ENCODE peak calls at places on chromosome 2, in five cellular contexts. K, Y, W, X and C are unnamed samples.

GRCh38 chr2:14445670-14446069 is 186.8 kb upstream of the LRATD1 start:
- DNase-seq in X (no peak), W (no peak), K (no peak), Y (no peak), C (no peak)

GRCh38 chr2:27723372-27724144 is 48.0 kb upstream of the MRPL33 start:
- DNase-seq in X (no peak), Y (peak), K (peak), W (peak), C (peak)

GRCh38 chr2:72153026-72153791 is 5.5 kb upstream of the CYP26B1 start:
- DNase-seq in K (peak), X (no peak), Y (no peak), W (no peak), C (no peak)

GRCh38 chr2:109066917-109067828 is 61.8 kb upstream of the SH3RF3 start:
- DNase-seq in Y (no peak), K (no peak), W (no peak), X (no peak), C (no peak)

GRCh38 chr2:113858764-113859163 is 31.1 kb upstream of the ACTR3 start:
- DNase-seq in W (peak), X (no peak), Y (no peak), K (no peak), C (peak)

GRCh38 chr2:225419033-225419432 is 19.5 kb downstream of the NYAP2 start:
- DNase-seq in K (no peak), Y (no peak), W (no peak), X (no peak), C (no peak)

GRCh38 chr2:39409697-39410389 is 27.2 kb downstream of the MAP4K3 start:
- DNase-seq in X (no peak), Y (no peak), K (no peak), W (no peak), C (peak)

GRCh38 chr2:188870289-188870688 is 103.9 kb upstream of the COL3A1 start:
- DNase-seq in W (no peak), Y (no peak), X (no peak), K (no peak), C (peak)

GRCh38 chr2:233085839-233086150 is 25.7 kb downstream of the INPP5D start:
- DNase-seq in K (no peak), W (no peak), Y (no peak), X (no peak), C (no peak)

GRCh38 chr2:233085037-233085838 is 25.1 kb downstream of the INPP5D start:
- DNase-seq in X (no peak), Y (peak), K (no peak), W (no peak), C (no peak)

GRCh38 chr2:233083782-233084181 is 23.6 kb downstream of the INPP5D start:
- DNase-seq in X (no peak), Y (no peak), K (no peak), W (no peak), C (no peak)

GRCh38 chr2:233082934-233083755 is 23.0 kb downstream of the INPP5D start:
- DNase-seq in W (no peak), K (no peak), Y (no peak), X (no peak), C (no peak)

DNA sequence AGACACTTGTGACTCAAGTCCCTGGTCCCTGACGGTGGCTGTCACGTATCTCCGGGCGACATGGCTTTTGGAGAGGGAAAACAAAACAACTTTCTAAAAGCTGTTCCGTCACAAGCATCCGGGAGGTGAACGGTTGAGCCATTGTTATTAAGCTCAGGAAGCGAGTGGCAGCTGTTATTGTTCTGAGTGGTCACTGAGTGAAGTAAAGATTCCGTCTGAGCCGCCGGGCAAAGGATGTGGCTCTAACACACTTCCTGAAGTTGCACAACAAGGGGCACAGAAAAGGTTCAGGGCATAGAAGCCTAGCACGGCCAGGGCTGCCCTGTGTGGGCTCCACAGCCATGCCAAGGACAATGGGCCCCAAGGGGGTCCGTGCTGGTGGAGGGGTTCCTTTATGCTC is 24.3 kb downstream of the INPP5D start:
- DNase-seq in X (peak), K (no peak), W (no peak), Y (no peak), C (no peak)
- TF ChIP-seq MXI1 in X (no peak), K (no peak), W (no peak), Y (no peak), C (no peak)

GRCh38 chr2:203796278-203796677 is 71.3 kb upstream of the CTLA4 start:
- DNase-seq in W (no peak), K (no peak), X (no peak), Y (no peak), C (no peak)

GRCh38 chr2:203798296-203799157 is 69.0 kb upstream of the CTLA4 start:
- DNase-seq in X (no peak), Y (no peak), K (no peak), W (no peak), C (no peak)

GRCh38 chr2:203799905-203800304 is 67.7 kb upstream of the CTLA4 start:
- DNase-seq in W (no peak), K (no peak), X (peak), Y (no peak), C (no peak)

GRCh38 chr2:203800783-203801182 is 66.8 kb upstream of the CTLA4 start:
- DNase-seq in K (no peak), W (no peak), X (no peak), Y (no peak), C (no peak)

DNA sequence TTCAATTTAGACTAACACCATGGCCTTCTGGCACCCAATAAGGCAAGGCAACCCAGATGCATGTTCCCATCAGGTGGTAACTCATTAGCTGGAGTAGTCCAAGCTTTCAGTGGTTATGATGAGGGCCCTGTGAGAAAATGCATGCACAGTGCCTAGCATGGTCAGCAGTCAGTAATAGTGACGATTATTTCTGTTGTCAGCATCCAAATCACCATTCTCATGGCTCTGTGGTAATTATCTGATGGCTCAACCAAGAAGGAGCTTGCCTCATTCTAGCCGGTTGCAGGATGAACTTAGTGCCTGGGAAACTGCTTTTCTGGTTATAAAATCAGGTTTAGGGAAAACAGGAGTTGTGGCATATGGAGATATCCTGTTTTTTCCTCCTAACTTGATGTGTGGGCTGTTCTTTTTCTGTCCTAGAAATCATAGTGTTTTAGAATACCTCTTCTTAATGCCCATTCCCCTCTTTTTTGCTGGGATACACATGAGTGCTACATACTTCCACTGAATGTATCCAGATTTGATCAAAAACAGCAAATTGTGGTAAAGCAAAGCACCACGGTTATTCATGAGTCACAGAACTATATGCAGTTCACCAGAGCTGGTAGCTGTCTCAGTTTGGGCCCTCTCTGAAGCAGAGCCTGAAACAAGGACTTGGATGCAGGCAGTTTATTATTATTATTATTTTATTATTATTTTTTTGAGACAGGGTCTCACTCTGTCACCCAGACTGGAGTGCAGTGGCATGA is 70.0 kb upstream of the CTLA4 start:
- DNase-seq in Y (no peak), W (no peak), X (no peak), K (no peak), C (peak)
- TF ChIP-seq MXI1 in Y (no peak), W (no peak), X (no peak), K (no peak), C (no peak)

GRCh38 chr2:199985625-199986207 is 30.3 kb downstream of the MAIP1 start:
- DNase-seq in K (peak), X (no peak), W (peak), Y (peak), C (peak)
- TF ChIP-seq MXI1 in K (no peak), X (no peak), W (no peak), Y (no peak), C (no peak)

DNA sequence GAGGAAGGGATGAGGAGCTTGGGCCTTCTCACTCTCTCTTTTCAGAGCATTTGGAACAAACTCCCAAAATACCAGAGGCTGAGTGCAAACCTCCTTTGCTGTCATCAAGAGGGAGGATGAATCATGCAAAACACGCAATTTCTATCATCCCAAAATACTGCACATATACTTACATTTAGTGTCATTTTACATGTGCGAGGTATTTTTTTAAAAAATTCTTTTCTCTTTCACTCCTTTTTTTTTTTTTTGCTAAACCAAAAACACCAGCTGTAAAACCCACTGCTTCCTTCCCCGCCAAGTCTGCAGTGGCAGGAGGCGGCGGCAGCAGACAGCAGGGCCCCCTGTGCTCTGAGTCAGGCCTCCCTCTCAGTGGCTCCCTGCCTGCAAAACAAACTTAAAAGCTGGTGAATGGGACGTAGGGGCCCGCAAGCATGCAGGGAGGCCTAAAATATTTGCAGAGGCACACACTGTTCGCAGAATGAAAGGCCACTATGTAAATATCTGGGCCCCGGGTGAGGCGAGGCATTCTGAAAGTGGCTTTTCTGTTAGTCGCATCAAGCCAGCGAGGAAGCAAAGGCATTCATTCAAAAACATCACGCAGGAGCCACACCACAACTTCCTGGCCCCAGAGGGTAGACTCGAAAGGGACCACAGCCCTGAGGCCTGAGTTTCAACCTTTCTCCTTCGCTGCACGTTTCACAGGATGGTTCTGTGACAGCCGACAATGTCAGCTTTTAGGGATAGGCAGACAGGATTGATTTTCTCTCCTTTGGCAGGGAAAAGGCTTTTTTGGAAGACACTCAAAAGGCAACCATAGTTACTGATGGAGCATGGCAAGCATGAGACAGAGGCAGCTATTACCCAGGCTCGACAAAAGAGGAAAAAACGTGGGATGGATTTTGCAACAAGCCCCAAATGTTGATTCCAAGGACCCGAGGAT is 73.4 kb downstream of the ACTR2 start:
- DNase-seq in K (no peak), Y (peak), X (peak), W (no peak), C (peak)
- TF ChIP-seq MXI1 in K (no peak), Y (peak), X (no peak), W (no peak), C (no peak)

GRCh38 chr2:173647681-173648350 is 293.1 kb downstream of the CDCA7 start:
- DNase-seq in Y (no peak), W (no peak), K (no peak), X (no peak), C (peak)
- TF ChIP-seq MXI1 in Y (no peak), W (no peak), K (no peak), X (no peak), C (no peak)

DNA sequence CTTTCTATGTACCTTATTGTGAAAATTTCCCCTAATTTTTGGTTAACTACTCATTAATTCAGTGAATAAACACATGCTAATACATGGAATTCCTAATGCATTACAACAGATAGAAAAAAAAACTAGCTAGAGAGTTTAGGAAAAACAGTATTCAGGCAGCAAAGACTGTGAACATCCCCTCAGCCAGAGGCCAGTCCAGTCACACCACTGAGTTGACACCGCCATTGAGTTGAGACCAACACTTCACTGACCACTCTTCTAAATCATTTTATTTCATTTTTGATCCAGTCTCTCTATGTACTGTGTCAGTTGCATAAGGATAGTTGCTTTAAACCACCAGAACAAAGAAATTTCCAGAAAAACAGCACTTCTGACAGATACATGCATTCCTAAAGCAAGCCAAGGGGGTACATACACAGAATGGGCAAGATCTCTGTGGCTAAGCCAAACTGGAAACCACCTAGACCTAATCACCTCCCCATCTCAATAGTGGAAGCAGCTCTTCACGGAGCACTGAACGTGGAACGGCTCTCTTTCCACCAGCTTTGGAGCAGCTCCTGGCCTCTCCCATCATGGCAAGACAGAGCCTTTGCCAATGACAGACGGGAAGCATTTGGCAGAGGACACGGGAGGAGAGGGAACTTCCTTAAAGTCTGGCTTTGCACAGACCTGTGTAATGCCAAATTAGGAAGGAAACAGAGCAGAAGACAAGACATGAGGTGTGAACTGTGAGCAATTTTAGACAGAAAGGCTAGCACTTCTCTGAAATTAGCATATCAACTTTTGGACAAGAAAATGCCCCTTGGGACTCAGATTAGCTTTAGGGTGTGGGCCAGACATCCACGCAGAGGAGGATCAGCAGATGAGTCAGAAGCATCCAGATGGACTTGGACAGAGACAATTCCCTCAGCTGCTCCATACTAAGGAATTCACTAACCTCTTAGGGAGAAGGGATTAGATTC is 36.4 kb downstream of the CACNB4 start:
- DNase-seq in Y (no peak), X (no peak), K (no peak), W (no peak), C (peak)
- TF ChIP-seq MXI1 in Y (no peak), X (no peak), K (no peak), W (no peak), C (no peak)